ENCODE peak calls at places on chromosome 13, in ten cellular contexts. H is cardiac muscle cell, T is right atrium auricular region, R is transverse colon, E is adrenal gland, S is ovary, B is aorta, F is A549, O is PC-3, I is left ventricle myocardium inferior. C is an unnamed sample. For H3K9me3, the result is how much of the 10 kb centered on the place peaks cover.

GRCh38 chr13:65188691-65189090 is 2041.4 kb downstream of the PCDH9 start:
- DNase-seq in T (no peak), O (no peak), H (no peak), S (no peak), E (no peak), F (no peak), I (no peak), B (no peak), R (no peak), C (no peak)

GRCh38 chr13:66996503-66996902 is 233.6 kb downstream of the PCDH9 start:
- DNase-seq in H (no peak), B (no peak), T (no peak), R (no peak), O (peak), F (no peak), I (no peak), E (no peak), S (no peak), C (no peak)

GRCh38 chr13:28609936-28610335 is 49.0 kb upstream of the POMP start:
- DNase-seq in F (no peak), E (no peak), S (no peak), I (no peak), B (no peak), T (no peak), H (no peak), O (peak), R (no peak), C (no peak)

GRCh38 chr13:44305845-44306244 is 67.8 kb upstream of the SERP2 start:
- DNase-seq in S (no peak), B (no peak), R (no peak), E (no peak), O (peak), F (no peak), T (no peak), H (no peak), I (no peak), C (no peak)

GRCh38 chr13:68588623-68589022 is 1358.5 kb upstream of the PCDH9 start:
- DNase-seq in I (no peak), R (no peak), T (no peak), H (no peak), S (no peak), O (no peak), F (no peak), E (no peak), B (no peak), C (no peak)

GRCh38 chr13:38752726-38753125 is 65.8 kb downstream of the FREM2 start:
- DNase-seq in E (no peak), R (no peak), S (no peak), H (no peak), I (no peak), B (no peak), O (no peak), F (no peak), T (no peak), C (no peak)

GRCh38 chr13:46648166-46648607 is 95.2 kb downstream of the LRCH1 start:
- DNase-seq in H (peak), E (peak), O (peak), B (no peak), F (peak), I (no peak), T (no peak), S (no peak), R (peak), C (no peak)

GRCh38 chr13:51453308-51453958 is 597 bp upstream of the INTS6 start:
- DNase-seq in T (peak), S (peak), B (peak), R (peak), O (no peak), I (peak), H (no peak), F (no peak), E (no peak), C (peak)

GRCh38 chr13:74290324-74290773 is 156.1 kb upstream of the KLF12 start:
- DNase-seq in I (no peak), B (no peak), E (peak), S (peak), F (peak), T (no peak), H (peak), R (peak), O (peak), C (no peak)

GRCh38 chr13:26475176-26476110 is 82.0 kb upstream of the WASF3 start:
- DNase-seq in F (no peak), T (peak), R (no peak), H (no peak), B (no peak), E (no peak), I (no peak), O (no peak), S (no peak), C (no peak)

GRCh38 chr13:73715114-73715909 is 418.9 kb downstream of the KLF12 start:
- DNase-seq in B (no peak), I (no peak), O (no peak), F (no peak), S (no peak), H (no peak), E (no peak), T (no peak), R (no peak), C (no peak)

GRCh38 chr13:44874886-44875630 is 114.2 kb downstream of the NUFIP1 start:
- DNase-seq in O (no peak), R (no peak), T (no peak), I (no peak), S (no peak), B (no peak), H (peak), F (no peak), E (no peak), C (no peak)

GRCh38 chr13:85567909-85568308 is 231.3 kb downstream of the SLITRK6 start:
- DNase-seq in T (no peak), B (no peak), H (no peak), E (no peak), I (no peak), F (no peak), O (no peak), R (no peak), S (no peak), C (no peak)

GRCh38 chr13:84430441-84430840 is 548.2 kb upstream of the SLITRK1 start:
- DNase-seq in T (no peak), S (no peak), B (no peak), F (no peak), E (no peak), O (no peak), I (no peak), H (no peak), R (no peak), C (no peak)

GRCh38 chr13:68099616-68100015 is 869.5 kb upstream of the PCDH9 start:
- DNase-seq in F (peak), E (no peak), H (no peak), S (no peak), I (no peak), B (no peak), O (peak), R (no peak), T (no peak), C (no peak)

GRCh38 chr13:33743438-33744368 is 74.2 kb upstream of the RFC3 start:
- DNase-seq in F (no peak), T (no peak), B (no peak), S (no peak), I (no peak), E (no peak), R (no peak), H (no peak), O (no peak), C (no peak)

GRCh38 chr13:42073683-42074082 is 25.2 kb downstream of the DGKH start:
- DNase-seq in R (no peak), H (no peak), T (no peak), I (no peak), S (no peak), E (no peak), O (no peak), F (no peak), B (no peak), C (no peak)

GRCh38 chr13:106376411-106377112 is 158.9 kb downstream of the EFNB2 start:
- DNase-seq in B (no peak), F (peak), R (no peak), I (no peak), H (no peak), O (peak), T (no peak), S (no peak), E (no peak), C (no peak)

GRCh38 chr13:43787998-43788397 is 1.2 kb upstream of the ENOX1 start:
- DNase-seq in F (peak), S (peak), H (no peak), I (no peak), E (no peak), R (no peak), T (no peak), B (no peak), O (peak), C (no peak)

GRCh38 chr13:109812375-109812774 is 26.0 kb upstream of the IRS2 start:
- DNase-seq in S (no peak), B (no peak), O (peak), R (no peak), F (no peak), H (no peak), T (no peak), E (no peak), I (no peak), C (no peak)

GRCh38 chr13:105087941-105088340 is 1447.5 kb downstream of the EFNB2 start:
- DNase-seq in E (no peak), H (peak), O (no peak), T (no peak), I (no peak), F (no peak), R (no peak), S (no peak), B (no peak), C (no peak)

GRCh38 chr13:112446347-112446861 is 70.2 kb downstream of the SPACA7 start:
- DNase-seq in T (peak), R (no peak), B (peak), E (no peak), S (no peak), F (no peak), O (no peak), I (no peak), H (no peak), C (no peak)

GRCh38 chr13:35741657-35742056 is 265.2 kb upstream of the MAB21L1 start:
- DNase-seq in I (no peak), H (no peak), R (no peak), F (no peak), E (no peak), B (no peak), O (no peak), T (no peak), S (no peak), C (no peak)

GRCh38 chr13:52454459-52454824 is 836 bp upstream of the CKAP2 start:
- DNase-seq in R (peak), H (peak), I (no peak), B (no peak), O (peak), E (no peak), T (no peak), S (no peak), F (peak), C (no peak)

GRCh38 chr13:93309886-93310520 is 83.4 kb downstream of the GPC6 start:
- DNase-seq in S (no peak), H (peak), B (no peak), T (no peak), I (no peak), E (no peak), O (peak), F (peak), R (no peak), C (no peak)

GRCh38 chr13:111429064-111429558 is 108.7 kb downstream of the TEX29 start:
- DNase-seq in R (peak), F (peak), I (no peak), O (peak), H (peak), E (peak), T (no peak), B (no peak), S (no peak), C (no peak)

GRCh38 chr13:19071161-19071936 is 110.3 kb downstream of the TUBA3C start:
- DNase-seq in B (peak), S (no peak), E (no peak), O (no peak), R (no peak), H (no peak), F (no peak), I (no peak), T (peak), C (no peak)

GRCh38 chr13:19069684-19070397 is 111.8 kb downstream of the TUBA3C start:
- DNase-seq in I (no peak), R (no peak), E (no peak), H (no peak), F (no peak), T (peak), O (no peak), S (no peak), B (no peak), C (no peak)

GRCh38 chr13:19067767-19068166 is 113.9 kb downstream of the TUBA3C start:
- DNase-seq in B (no peak), I (no peak), R (no peak), F (no peak), E (no peak), S (no peak), H (no peak), O (no peak), T (no peak), C (no peak)

GRCh38 chr13:19072543-19072942 is 109.1 kb downstream of the TUBA3C start:
- DNase-seq in I (no peak), H (no peak), E (no peak), S (no peak), F (no peak), O (no peak), B (no peak), T (no peak), R (no peak), C (no peak)

GRCh38 chr13:19070398-19070735 is 111.3 kb downstream of the TUBA3C start:
- DNase-seq in I (no peak), R (no peak), E (no peak), H (no peak), B (no peak), O (no peak), F (no peak), T (peak), S (no peak), C (no peak)
- H3K9me3 ChIP-seq in I (under half), R (under half), E (under half), H (under half), B (under half), O (under half), F (under half), T (under half), S (under half), C (under half)

GRCh38 chr13:32060319-32060924 is 28.8 kb downstream of the FRY start:
- DNase-seq in H (peak), R (no peak), F (no peak), T (no peak), B (no peak), E (no peak), S (no peak), I (peak), O (no peak), C (no peak)
- H3K27ac ChIP-seq in H (peak), R (peak), F (no peak), T (peak), B (no peak), E (no peak), S (no peak), I (peak), O (no peak), C (peak)

GRCh38 chr13:50129923-50130685 is 114.9 kb downstream of the KCNRG start:
- DNase-seq in O (peak), B (peak), I (peak), T (no peak), E (peak), R (peak), F (peak), S (peak), H (peak), C (peak)
- H3K4me3 ChIP-seq in O (peak), B (peak), I (peak), T (peak), E (peak), R (peak), F (peak), S (peak), H (peak), C (peak)

GRCh38 chr13:18993884-18994660 is 187.6 kb downstream of the TUBA3C start:
- DNase-seq in O (no peak), H (no peak), T (no peak), S (no peak), E (no peak), F (no peak), B (no peak), R (no peak), I (no peak), C (peak)

GRCh38 chr13:18996221-18996620 is 185.4 kb downstream of the TUBA3C start:
- DNase-seq in O (no peak), H (no peak), S (no peak), I (no peak), F (no peak), R (no peak), E (no peak), T (no peak), B (no peak), C (peak)

GRCh38 chr13:18991054-18991453 is 190.6 kb downstream of the TUBA3C start:
- DNase-seq in T (no peak), F (no peak), I (no peak), H (no peak), R (no peak), B (no peak), O (no peak), E (no peak), S (no peak), C (no peak)

GRCh38 chr13:18995259-18995873 is 186.3 kb downstream of the TUBA3C start:
- DNase-seq in F (no peak), R (no peak), S (no peak), E (no peak), I (no peak), O (no peak), B (no peak), T (no peak), H (no peak), C (peak)

DNA sequence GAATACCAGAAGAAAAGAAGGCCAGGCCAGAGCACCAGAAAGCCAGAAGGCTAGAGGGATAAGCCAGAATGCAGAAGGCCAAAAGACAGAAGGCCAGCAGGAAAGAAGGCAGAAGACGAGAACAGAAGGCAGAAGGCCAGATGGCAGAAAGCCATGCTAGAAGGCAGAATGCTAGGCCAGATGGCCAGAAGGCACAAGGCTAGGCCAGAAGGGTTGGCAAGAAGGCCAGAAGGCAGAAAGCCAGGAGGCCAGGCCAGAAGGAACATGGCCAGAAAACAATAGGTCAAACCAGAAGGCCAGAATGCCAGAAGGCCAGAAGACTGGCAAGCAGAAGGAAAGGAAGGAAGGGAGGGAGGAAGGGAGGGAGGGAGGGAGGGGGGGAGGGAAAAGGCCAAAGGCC is 188.8 kb downstream of the TUBA3C start:
- DNase-seq in R (no peak), B (no peak), I (no peak), O (no peak), F (no peak), S (no peak), E (peak), H (no peak), T (no peak), C (peak)
- H3K9me3 ChIP-seq in R (under half), B (under half), I (half or more), O (under half), F (under half), S (under half), E (under half), H (under half), T (under half), C (under half)

GRCh38 chr13:98445340-98446233 is 131.3 kb downstream of the STK24 start:
- DNase-seq in O (peak), H (peak), B (peak), S (peak), F (peak), E (peak), T (no peak), I (peak), R (peak), C (peak)
- H3K27ac ChIP-seq in O (no peak), H (no peak), B (no peak), S (no peak), F (peak), E (no peak), T (peak), I (peak), R (peak), C (no peak)

GRCh38 chr13:102141625-102142472 is 260.0 kb downstream of the FGF14 start:
- DNase-seq in R (no peak), B (no peak), O (peak), S (no peak), I (no peak), F (peak), T (no peak), E (no peak), H (peak), C (no peak)
- H3K4me3 ChIP-seq in R (no peak), B (no peak), O (no peak), S (no peak), I (no peak), F (no peak), T (no peak), E (no peak), H (no peak), C (no peak)

GRCh38 chr13:18948664-18949488 is 232.7 kb downstream of the TUBA3C start:
- DNase-seq in S (no peak), I (no peak), H (no peak), B (peak), T (no peak), F (no peak), E (no peak), O (no peak), R (no peak), C (no peak)
- H3K9me3 ChIP-seq in S (under half), I (under half), H (under half), B (under half), T (under half), F (under half), E (under half), O (under half), R (under half), C (under half)